ENCODE peak calls at places on chromosomes 7 and 10, in four cellular contexts. Y, W, O and U are unnamed samples.

GRCh38 chr7:3250725-3251124 is 50.3 kb upstream of the SDK1 start:
- DNase-seq in Y (no peak), W (no peak), O (no peak), U (no peak)

GRCh38 chr10:91198781-91199180 is 21.7 kb upstream of the PCGF5 start:
- DNase-seq in Y (no peak), W (no peak), O (peak), U (no peak)

GRCh38 chr10:19904202-19904661 is 88.0 kb downstream of the PLXDC2 start:
- DNase-seq in Y (no peak), W (no peak), O (no peak), U (no peak)

GRCh38 chr7:148084138-148084537 is 506.4 kb upstream of the C7orf33 start:
- DNase-seq in Y (peak), W (peak), O (peak), U (no peak)

GRCh38 chr7:70479153-70480021 is 652.6 kb upstream of the GALNT17 start:
- DNase-seq in Y (no peak), W (no peak), O (no peak), U (no peak)

GRCh38 chr10:43229208-43230061 is 37.4 kb downstream of the RASGEF1A start:
- DNase-seq in Y (no peak), W (no peak), O (no peak), U (no peak)

GRCh38 chr7:79453558-79454324 is at the start of gene MAGI2:
- DNase-seq in Y (no peak), W (no peak), O (peak), U (no peak)

GRCh38 chr10:64973391-64973790 is 1452.2 kb downstream of the REEP3 start:
- DNase-seq in Y (no peak), W (no peak), O (no peak), U (no peak)

GRCh38 chr7:29987083-29987482 is 2.5 kb downstream of the SCRN1 start:
- DNase-seq in Y (no peak), W (no peak), O (peak), U (no peak)

GRCh38 chr10:80167471-80167870 is 34.9 kb downstream of the PLAC9 start:
- DNase-seq in Y (no peak), W (no peak), O (no peak), U (no peak)

GRCh38 chr7:95476904-95477594 is 8.7 kb upstream of the ASB4 start:
- DNase-seq in Y (peak), W (peak), O (peak), U (peak)

GRCh38 chr7:20064974-20065862 is 152.0 kb downstream of the MACC1 start:
- DNase-seq in Y (no peak), W (no peak), O (peak), U (peak)

GRCh38 chr10:87603196-87603595 is 56.5 kb upstream of the PAPSS2 start:
- DNase-seq in Y (no peak), W (no peak), O (no peak), U (no peak)

GRCh38 chr10:125006921-125007391 is 65.0 kb downstream of the ZRANB1 start:
- DNase-seq in Y (no peak), W (no peak), O (no peak), U (no peak)

GRCh38 chr10:83165164-83165563 is 974.1 kb upstream of the GHITM start:
- DNase-seq in Y (peak), W (no peak), O (peak), U (no peak)

GRCh38 chr10:52420656-52421055 is 106.6 kb downstream of the DKK1 start:
- DNase-seq in Y (no peak), W (no peak), O (no peak), U (no peak)

GRCh38 chr7:50472427-50472826 is 22.3 kb upstream of the FIGNL1 start:
- DNase-seq in Y (no peak), W (no peak), O (no peak), U (no peak)

GRCh38 chr10:114024876-114025609 is 18.6 kb upstream of the ADRB1 start:
- DNase-seq in Y (no peak), W (peak), O (peak), U (peak)

GRCh38 chr7:155738652-155739537 is 73.4 kb downstream of the SHH start:
- DNase-seq in Y (peak), W (peak), O (peak), U (no peak)

GRCh38 chr10:25743832-25744231 is 190.2 kb upstream of the MYO3A start:
- DNase-seq in Y (no peak), W (no peak), O (no peak), U (no peak)

GRCh38 chr10:19811517-19811916 is 4.7 kb upstream of the PLXDC2 start:
- DNase-seq in Y (no peak), W (no peak), O (peak), U (no peak)

GRCh38 chr7:7274782-7275181 is 92.4 kb downstream of the C1GALT1 start:
- DNase-seq in Y (no peak), W (no peak), O (peak), U (no peak)

GRCh38 chr10:68242051-68242450 is 10.1 kb upstream of the ATOH7 start:
- DNase-seq in Y (no peak), W (no peak), O (no peak), U (no peak)